ENCODE peak calls at places on chromosomes 11 and 22, in five cellular contexts. One of them, this sample, is unnamed.

GRCh38 chr11:108511851-108512474 is 13.8 kb upstream of the POGLUT3 start:
- DNase-seq in IMR-90: peak
- DNase-seq in transverse colon: no peak
- DNase-seq in A549: no peak
- DNase-seq in K562: no peak
- DNase-seq in this sample: no peak

GRCh38 chr22:29994941-29995340 is 85.3 kb upstream of the HORMAD2 start:
- DNase-seq in K562: peak
- DNase-seq in A549: no peak
- DNase-seq in transverse colon: no peak
- DNase-seq in IMR-90: peak
- DNase-seq in this sample: no peak

GRCh38 chr11:114078423-114078822 is 18.9 kb downstream of the ZBTB16 start:
- DNase-seq in IMR-90: no peak
- DNase-seq in K562: no peak
- DNase-seq in transverse colon: no peak
- DNase-seq in A549: no peak
- DNase-seq in this sample: no peak

GRCh38 chr11:69137148-69137844 is 18.4 kb upstream of the SMIM38 start:
- DNase-seq in K562: no peak
- DNase-seq in A549: no peak
- DNase-seq in IMR-90: no peak
- DNase-seq in transverse colon: no peak
- DNase-seq in this sample: no peak

GRCh38 chr11:16891964-16892363 is 122.2 kb downstream of the PLEKHA7 start:
- DNase-seq in transverse colon: no peak
- DNase-seq in K562: no peak
- DNase-seq in IMR-90: peak
- DNase-seq in A549: no peak
- DNase-seq in this sample: no peak

GRCh38 chr11:88701816-88702215 is 364.0 kb downstream of the GRM5 start:
- DNase-seq in transverse colon: no peak
- DNase-seq in IMR-90: no peak
- DNase-seq in A549: no peak
- DNase-seq in K562: no peak
- DNase-seq in this sample: no peak

GRCh38 chr22:47102648-47103047 is 340.2 kb downstream of the TBC1D22A start:
- DNase-seq in transverse colon: no peak
- DNase-seq in IMR-90: peak
- DNase-seq in K562: no peak
- DNase-seq in A549: no peak
- DNase-seq in this sample: no peak

GRCh38 chr11:119356349-119357031 is 10.0 kb upstream of the MFRP start:
- DNase-seq in transverse colon: peak
- DNase-seq in A549: peak
- DNase-seq in K562: peak
- DNase-seq in IMR-90: peak
- DNase-seq in this sample: peak

GRCh38 chr11:48085688-48086087 is 105.3 kb downstream of the PTPRJ start:
- DNase-seq in IMR-90: no peak
- DNase-seq in transverse colon: no peak
- DNase-seq in K562: no peak
- DNase-seq in A549: no peak
- DNase-seq in this sample: no peak

GRCh38 chr11:63478896-63479295 is 12.1 kb downstream of the PLAAT5 start:
- DNase-seq in A549: peak
- DNase-seq in K562: peak
- DNase-seq in transverse colon: peak
- DNase-seq in IMR-90: peak
- DNase-seq in this sample: peak

GRCh38 chr11:62439785-62440602 is 21.2 kb downstream of the SCGB1A1 start:
- DNase-seq in K562: peak
- DNase-seq in transverse colon: no peak
- DNase-seq in IMR-90: peak
- DNase-seq in A549: no peak
- DNase-seq in this sample: no peak

GRCh38 chr11:23509023-23509422 is 648.7 kb upstream of the CCDC179 start:
- DNase-seq in A549: no peak
- DNase-seq in K562: no peak
- DNase-seq in transverse colon: no peak
- DNase-seq in IMR-90: peak
- DNase-seq in this sample: no peak

GRCh38 chr22:28012811-28013460 is 93.9 kb upstream of the PITPNB start:
- DNase-seq in transverse colon: no peak
- DNase-seq in A549: no peak
- DNase-seq in K562: no peak
- DNase-seq in IMR-90: no peak
- DNase-seq in this sample: no peak

GRCh38 chr11:63945482-63946163 is 6.8 kb downstream of the NAA40 start:
- DNase-seq in IMR-90: peak
- DNase-seq in A549: peak
- DNase-seq in transverse colon: peak
- DNase-seq in K562: peak
- DNase-seq in this sample: peak

GRCh38 chr22:40040927-40041326 is 46.2 kb downstream of the FAM83F start:
- DNase-seq in transverse colon: peak
- DNase-seq in IMR-90: no peak
- DNase-seq in K562: peak
- DNase-seq in A549: no peak
- DNase-seq in this sample: no peak

GRCh38 chr11:14386895-14387480 is 28.0 kb upstream of the RRAS2 start:
- DNase-seq in K562: no peak
- DNase-seq in IMR-90: peak
- DNase-seq in A549: no peak
- DNase-seq in transverse colon: no peak
- DNase-seq in this sample: no peak

GRCh38 chr22:30340911-30341685 is 14.4 kb upstream of the TBC1D10A start:
- DNase-seq in transverse colon: no peak
- DNase-seq in K562: no peak
- DNase-seq in A549: no peak
- DNase-seq in IMR-90: no peak
- DNase-seq in this sample: no peak

GRCh38 chr11:132158091-132158490 is 787.7 kb downstream of the NTM start:
- DNase-seq in K562: no peak
- DNase-seq in IMR-90: peak
- DNase-seq in A549: no peak
- DNase-seq in transverse colon: no peak
- DNase-seq in this sample: peak
- TF ChIP-seq CTCF in K562: no peak
- TF ChIP-seq CTCF in IMR-90: peak
- TF ChIP-seq CTCF in A549: no peak
- TF ChIP-seq CTCF in transverse colon: no peak
- TF ChIP-seq CTCF in this sample: peak

DNA sequence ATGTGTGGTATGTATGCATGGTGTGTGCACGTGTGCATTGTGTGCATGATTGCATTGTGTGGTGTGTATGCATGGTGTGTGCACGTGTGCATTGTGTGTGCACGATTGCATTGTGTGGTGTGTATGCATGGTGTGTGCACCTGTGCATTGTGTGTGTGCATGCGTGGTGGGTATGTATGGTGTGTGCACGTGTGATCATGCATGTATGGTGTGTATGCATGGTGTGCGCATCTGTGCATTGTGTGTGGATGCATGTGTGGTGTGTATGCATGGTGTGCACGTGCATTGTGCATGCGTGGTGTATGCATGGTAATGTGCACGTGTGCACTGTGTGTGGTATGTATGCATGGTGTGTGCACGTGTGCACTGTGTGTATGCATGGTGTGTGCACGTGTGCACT is 16.8 kb downstream of the ALG12 start:
- DNase-seq in K562: no peak
- DNase-seq in transverse colon: no peak
- DNase-seq in A549: no peak
- DNase-seq in IMR-90: no peak
- DNase-seq in this sample: no peak
- H3K4me3 ChIP-seq in K562: no peak
- H3K4me3 ChIP-seq in transverse colon: no peak
- H3K4me3 ChIP-seq in A549: no peak
- H3K4me3 ChIP-seq in IMR-90: no peak
- H3K4me3 ChIP-seq in this sample: no peak

GRCh38 chr22:32000171-32000570 is 42.9 kb upstream of the SLC5A1 start:
- DNase-seq in transverse colon: no peak
- DNase-seq in K562: no peak
- DNase-seq in IMR-90: no peak
- DNase-seq in A549: no peak
- DNase-seq in this sample: no peak

GRCh38 chr22:32005453-32005852 is 37.6 kb upstream of the SLC5A1 start:
- DNase-seq in transverse colon: no peak
- DNase-seq in K562: no peak
- DNase-seq in IMR-90: peak
- DNase-seq in A549: no peak
- DNase-seq in this sample: no peak
- TF ChIP-seq CTCF in transverse colon: no peak
- TF ChIP-seq CTCF in K562: no peak
- TF ChIP-seq CTCF in IMR-90: no peak
- TF ChIP-seq CTCF in A549: no peak
- TF ChIP-seq CTCF in this sample: no peak

GRCh38 chr11:95559899-95560298 is 229.7 kb downstream of the FAM76B start:
- DNase-seq in A549: no peak
- DNase-seq in IMR-90: no peak
- DNase-seq in transverse colon: no peak
- DNase-seq in K562: no peak
- DNase-seq in this sample: no peak
- H3K4me3 ChIP-seq in A549: no peak
- H3K4me3 ChIP-seq in IMR-90: no peak
- H3K4me3 ChIP-seq in transverse colon: no peak
- H3K4me3 ChIP-seq in K562: no peak
- H3K4me3 ChIP-seq in this sample: no peak

GRCh38 chr22:37019309-37020191 is at the start of the genes MPST and TST:
- DNase-seq in K562: peak
- DNase-seq in transverse colon: peak
- DNase-seq in IMR-90: peak
- DNase-seq in A549: no peak
- DNase-seq in this sample: peak
- TF ChIP-seq CTCF in K562: no peak
- TF ChIP-seq CTCF in transverse colon: peak
- TF ChIP-seq CTCF in IMR-90: peak
- TF ChIP-seq CTCF in A549: no peak
- TF ChIP-seq CTCF in this sample: no peak

DNA sequence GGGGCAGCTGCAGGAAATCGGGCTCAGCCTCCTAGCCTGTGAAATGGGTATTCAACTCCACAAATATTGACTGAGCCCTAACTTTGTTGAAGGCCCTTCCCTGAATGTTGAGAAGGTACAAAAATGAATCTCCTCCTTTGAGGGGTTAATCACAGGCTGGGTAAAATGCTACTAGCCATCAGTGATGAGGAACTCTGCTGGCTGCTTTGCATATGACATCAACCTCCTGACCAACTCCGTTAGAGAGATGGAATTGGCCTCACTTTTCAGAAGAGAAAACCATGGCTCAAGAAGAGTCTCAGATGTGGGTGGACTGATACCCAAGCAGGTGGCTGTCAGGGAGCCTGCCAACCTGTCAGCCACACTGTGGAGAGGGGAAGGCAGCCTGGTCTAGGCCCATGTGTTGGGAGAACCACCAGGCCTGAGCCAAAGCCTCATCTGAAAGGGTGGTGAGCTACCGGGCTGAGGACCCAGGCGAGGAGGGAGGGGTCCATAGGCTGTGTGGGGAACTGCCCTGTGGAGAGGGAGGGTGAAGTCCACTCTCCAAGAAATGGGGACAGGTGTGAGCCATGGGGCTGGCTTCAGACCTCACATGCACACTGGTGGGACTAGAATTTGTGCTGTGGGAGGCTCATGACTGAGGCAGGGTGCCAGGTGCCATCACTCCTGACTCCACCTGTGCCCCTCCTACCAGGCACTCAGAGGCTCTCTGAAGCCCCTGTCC is 11.8 kb downstream of the CDCA5 start:
- DNase-seq in transverse colon: no peak
- DNase-seq in A549: no peak
- DNase-seq in IMR-90: no peak
- DNase-seq in K562: no peak
- DNase-seq in this sample: peak
- H3K4me3 ChIP-seq in transverse colon: no peak
- H3K4me3 ChIP-seq in A549: no peak
- H3K4me3 ChIP-seq in IMR-90: no peak
- H3K4me3 ChIP-seq in K562: no peak
- H3K4me3 ChIP-seq in this sample: no peak

GRCh38 chr11:40129276-40129675 is 1330.2 kb downstream of the LRRC4C start:
- DNase-seq in K562: no peak
- DNase-seq in IMR-90: no peak
- DNase-seq in transverse colon: no peak
- DNase-seq in A549: no peak
- DNase-seq in this sample: peak
- TF ChIP-seq CTCF in K562: no peak
- TF ChIP-seq CTCF in IMR-90: peak
- TF ChIP-seq CTCF in transverse colon: no peak
- TF ChIP-seq CTCF in A549: no peak
- TF ChIP-seq CTCF in this sample: peak

GRCh38 chr11:121721448-121721847 is 268.7 kb upstream of the SORL1-AS1 start:
- DNase-seq in IMR-90: no peak
- DNase-seq in transverse colon: no peak
- DNase-seq in K562: no peak
- DNase-seq in A549: no peak
- DNase-seq in this sample: no peak

GRCh38 chr11:121722431-121723256 is 269.9 kb upstream of the SORL1-AS1 start:
- DNase-seq in K562: no peak
- DNase-seq in transverse colon: peak
- DNase-seq in IMR-90: peak
- DNase-seq in A549: no peak
- DNase-seq in this sample: no peak

GRCh38 chr11:121721961-121722360 is 269.2 kb upstream of the SORL1-AS1 start:
- DNase-seq in IMR-90: no peak
- DNase-seq in K562: no peak
- DNase-seq in transverse colon: no peak
- DNase-seq in A549: no peak
- DNase-seq in this sample: no peak

GRCh38 chr11:121727942-121728341 is 275.2 kb upstream of the SORL1-AS1 start:
- DNase-seq in IMR-90: no peak
- DNase-seq in transverse colon: no peak
- DNase-seq in K562: no peak
- DNase-seq in A549: no peak
- DNase-seq in this sample: no peak

DNA sequence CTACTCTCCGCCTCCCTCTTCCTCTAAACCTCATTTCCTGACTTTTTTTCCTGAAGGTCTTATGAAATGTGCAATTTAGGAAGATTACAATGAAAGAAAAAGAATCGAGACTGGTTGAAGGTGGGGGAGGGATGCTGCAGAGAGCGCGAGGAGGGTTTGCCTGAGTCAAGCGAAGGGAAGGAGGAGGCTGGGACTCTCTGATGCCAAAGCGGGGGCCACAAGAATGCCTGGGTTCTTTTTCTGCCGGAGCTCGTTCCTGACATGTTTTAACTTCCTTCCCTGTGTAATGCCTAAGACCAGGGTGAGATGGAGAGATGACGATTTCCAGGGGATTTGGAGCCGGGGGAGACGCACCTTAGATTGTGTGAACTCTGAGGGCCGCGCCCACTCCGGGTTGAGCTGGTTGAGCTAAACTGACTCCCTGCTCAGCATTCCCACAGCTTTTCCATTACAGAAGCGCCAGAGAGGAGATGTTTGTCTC is 270.5 kb upstream of the SORL1-AS1 start:
- DNase-seq in K562: no peak
- DNase-seq in transverse colon: no peak
- DNase-seq in A549: no peak
- DNase-seq in IMR-90: no peak
- DNase-seq in this sample: no peak
- H3K4me3 ChIP-seq in K562: no peak
- H3K4me3 ChIP-seq in transverse colon: peak
- H3K4me3 ChIP-seq in A549: no peak
- H3K4me3 ChIP-seq in IMR-90: peak
- H3K4me3 ChIP-seq in this sample: no peak

GRCh38 chr11:85182437-85183109 is 444.6 kb downstream of the DLG2 start:
- DNase-seq in K562: no peak
- DNase-seq in A549: peak
- DNase-seq in IMR-90: peak
- DNase-seq in transverse colon: no peak
- DNase-seq in this sample: peak
- TF ChIP-seq CTCF in K562: no peak
- TF ChIP-seq CTCF in A549: no peak
- TF ChIP-seq CTCF in IMR-90: peak
- TF ChIP-seq CTCF in transverse colon: peak
- TF ChIP-seq CTCF in this sample: peak